ENCODE peak calls at places on chromosome 1, in seven cellular contexts. W, R, X, V, C, E and A are unnamed samples.

GRCh38 chr1:60425528-60425927 is 352.0 kb upstream of the C1orf87 start:
- DNase-seq in V (no peak), W (no peak), X (no peak), C (no peak), E (peak; percentile 5), R (no peak), A (no peak)

GRCh38 chr1:26784023-26784871 is 3.5 kb upstream of the PIGV start:
- DNase-seq in C (peak; percentile 67), E (peak; percentile 32), R (peak; percentile 21), V (no peak), W (peak; percentile 34), X (peak; percentile 87), A (no peak)

GRCh38 chr1:177170756-177171535 is at the start of gene BRINP2:
- DNase-seq in X (peak; percentile 24), R (peak; percentile 51), C (no peak), V (peak; percentile 19), E (peak; percentile 27), W (peak; percentile 22), A (no peak)

GRCh38 chr1:182671779-182672486 is 12.5 kb downstream of the RGS8 start:
- DNase-seq in X (no peak), R (peak; percentile 41), V (no peak), W (no peak), C (no peak), E (no peak), A (no peak)

GRCh38 chr1:36384542-36385409 is 948 bp downstream of the STK40 start:
- DNase-seq in V (no peak), C (peak; percentile 56), X (peak; percentile 91), W (no peak), R (peak; percentile 41), E (peak; percentile 12), A (peak; percentile 56)

GRCh38 chr1:205014772-205015171 is 28.2 kb upstream of the CNTN2 start:
- DNase-seq in V (no peak), C (no peak), E (no peak), X (no peak), W (no peak), R (no peak), A (no peak)

GRCh38 chr1:92903765-92904164 is 57.5 kb downstream of the DIPK1A start:
- DNase-seq in E (no peak), X (no peak), C (no peak), W (no peak), V (no peak), R (no peak), A (no peak)

GRCh38 chr1:156608036-156608674 is 6.9 kb upstream of the GPATCH4 start:
- DNase-seq in E (peak; percentile 76), W (peak; percentile 45), X (peak; percentile 58), C (peak; percentile 69), V (no peak), R (peak; percentile 77), A (peak; percentile 53)

GRCh38 chr1:232697191-232697590 is 67.3 kb upstream of the SIPA1L2 start:
- DNase-seq in X (peak; percentile 77), E (no peak), C (no peak), V (no peak), R (no peak), W (no peak), A (no peak)

GRCh38 chr1:33903210-33903589 is 39.3 kb downstream of the HMGB4 start:
- DNase-seq in E (peak; percentile 58), W (peak; percentile 57), V (peak; percentile 65), R (no peak), X (no peak), C (no peak), A (no peak)

GRCh38 chr1:151222130-151222529 is 23.8 kb downstream of the PIP5K1A start:
- DNase-seq in X (no peak), V (no peak), E (peak; percentile 32), R (no peak), C (no peak), W (no peak), A (no peak)

GRCh38 chr1:212970085-212970484 is 19.7 kb downstream of the VASH2 start:
- DNase-seq in R (no peak), W (no peak), X (no peak), V (no peak), C (no peak), E (no peak), A (peak; percentile 31)

GRCh38 chr1:232805269-232806070 is at the start of gene MAP10:
- DNase-seq in W (peak; percentile 61), C (peak; percentile 61), E (peak; percentile 74), R (peak; percentile 90), V (peak; percentile 28), X (peak; percentile 75), A (peak; percentile 29)

GRCh38 chr1:32031578-32032286 is 18.1 kb downstream of the KHDRBS1 start:
- DNase-seq in X (no peak), C (no peak), V (peak; percentile 19), R (no peak), W (peak; percentile 71), E (peak; percentile 80), A (no peak)

GRCh38 chr1:232207089-232207723 is 422.7 kb downstream of the SIPA1L2 start:
- DNase-seq in C (no peak), X (no peak), W (no peak), E (no peak), V (no peak), R (no peak), A (no peak)

GRCh38 chr1:16009030-16009460 is 5.0 kb downstream of the SRARP start:
- DNase-seq in W (peak; percentile 30), R (peak; percentile 77), V (no peak), X (peak; percentile 82), C (peak; percentile 88), E (peak; percentile 58), A (peak; percentile 73)

GRCh38 chr1:161068306-161069200 is 1.1 kb downstream of the ARHGAP30 start:
- DNase-seq in X (peak; percentile 67), V (no peak), R (no peak), W (no peak), E (no peak), C (no peak), A (peak; percentile 89)

GRCh38 chr1:82366694-82367093 is 566.0 kb downstream of the ADGRL2 start:
- DNase-seq in C (no peak), X (no peak), V (no peak), W (peak; percentile 25), E (no peak), R (no peak), A (no peak)

GRCh38 chr1:108590947-108591346 is 31.0 kb downstream of the EEIG2 start:
- DNase-seq in R (no peak), E (peak; percentile 98), V (peak; percentile 73), X (no peak), W (peak; percentile 97), C (peak; percentile 22), A (no peak)

GRCh38 chr1:114270255-114271117 is 116.8 kb upstream of the SYT6 start:
- DNase-seq in C (no peak), E (no peak), W (peak; percentile 10), V (no peak), R (peak; percentile 22), X (no peak), A (no peak)

GRCh38 chr1:172775598-172776570 is 117.0 kb downstream of the FASLG start:
- DNase-seq in E (peak; percentile 42), R (no peak), C (no peak), W (no peak), V (no peak), X (no peak), A (no peak)

GRCh38 chr1:172781513-172782140 is 122.7 kb downstream of the FASLG start:
- DNase-seq in C (no peak), E (no peak), V (no peak), X (no peak), R (no peak), W (no peak), A (no peak)

GRCh38 chr1:172779501-172779900 is 120.6 kb downstream of the FASLG start:
- DNase-seq in R (no peak), E (peak; percentile 33), W (no peak), X (no peak), V (no peak), C (no peak), A (no peak)

GRCh38 chr1:172777767-172778166 is 118.9 kb downstream of the FASLG start:
- DNase-seq in E (no peak), V (no peak), X (no peak), R (no peak), C (no peak), W (no peak), A (no peak)

DNA sequence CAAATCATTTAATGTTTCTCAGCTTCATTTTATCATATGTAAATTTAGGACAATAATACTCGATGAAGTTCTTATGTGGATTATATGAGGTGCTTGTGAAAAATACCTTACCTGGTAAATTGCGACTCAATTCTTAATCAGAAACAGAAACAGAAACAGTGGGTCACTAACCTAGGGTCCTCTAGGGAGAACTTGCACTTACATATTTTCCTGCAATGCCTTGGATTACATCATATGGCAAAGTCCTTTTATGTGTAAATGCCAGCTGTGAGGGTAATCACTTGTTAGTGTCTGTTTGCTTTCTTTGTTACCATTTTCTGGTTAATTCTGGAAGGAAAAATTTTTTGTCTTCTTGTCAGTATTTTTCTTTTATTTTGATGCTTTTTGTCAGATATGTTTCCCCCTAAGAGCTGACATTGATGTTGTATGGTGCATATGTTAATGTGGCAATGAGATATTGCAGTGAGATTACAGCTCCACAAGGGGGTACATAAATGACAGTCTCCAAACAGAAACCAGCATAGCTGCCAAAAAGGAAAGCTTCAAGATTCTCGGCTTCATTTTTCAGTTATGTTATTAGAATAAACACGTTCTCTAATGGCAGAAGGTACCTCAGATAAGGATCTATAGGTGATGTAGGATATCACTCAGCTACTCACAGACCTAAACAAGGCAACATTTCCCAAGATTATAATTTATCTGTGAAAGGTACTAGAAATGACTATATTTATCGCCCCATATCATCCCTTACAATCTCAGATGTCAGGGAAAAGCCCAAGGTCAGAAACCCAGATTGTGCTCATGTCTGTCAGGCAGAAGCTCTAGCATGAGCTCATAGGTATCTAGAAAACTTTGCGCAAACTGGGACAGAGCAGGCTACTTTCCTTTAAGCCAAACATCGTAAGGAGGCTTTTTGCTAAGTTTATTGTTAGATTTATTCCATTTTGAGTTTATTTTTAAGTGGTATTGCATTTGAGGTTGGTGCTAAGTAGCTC is 119.9 kb downstream of the FASLG start:
- DNase-seq in X (no peak), E (peak; percentile 16), R (no peak), C (no peak), V (no peak), W (no peak), A (no peak)
- TF ChIP-seq CTCF in X (no peak), E (peak; percentile 40), R (peak; percentile 48), C (no peak), V (no peak), W (no peak), A (no peak)

GRCh38 chr1:166167395-166167922 is 658 bp upstream of the FAM78B start:
- DNase-seq in E (no peak), W (no peak), X (no peak), V (no peak), R (no peak), C (no peak), A (no peak)
- H3K4me3 ChIP-seq in E (peak overlapping the region; percentile 59), W (peak overlapping the region; percentile 58), X (peak overlapping the region; percentile 37), V (peak overlapping the region; percentile 42), R (peak overlapping the region; percentile 67), C (peak overlapping the region; percentile 79), A (peak overlapping the region; percentile 62)

DNA sequence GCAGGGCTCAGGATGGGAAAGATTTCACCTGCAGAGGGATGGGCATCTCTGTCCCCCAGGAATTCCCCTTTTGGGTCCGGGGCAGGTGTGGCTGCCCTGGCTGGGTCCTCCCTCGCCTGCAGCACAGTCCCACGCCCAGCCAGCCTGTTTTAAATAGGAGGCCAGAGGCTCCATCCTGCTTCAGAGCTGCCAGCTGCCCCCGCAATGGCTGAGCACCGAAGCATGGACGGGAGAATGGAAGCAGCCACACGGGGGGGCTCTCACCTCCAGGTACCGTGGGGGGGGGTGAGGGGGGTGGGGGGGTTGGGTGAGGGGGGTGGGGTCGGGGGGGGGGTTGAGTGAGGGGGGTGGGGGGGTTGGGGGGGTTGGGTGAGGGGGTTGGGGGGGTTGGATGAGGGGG is 3.6 kb downstream of the SCNN1D start:
- DNase-seq in V (no peak), X (no peak), E (no peak), C (no peak), R (peak; percentile 64), W (no peak), A (no peak)
- TF ChIP-seq CTCF in V (peak; percentile 19), X (no peak), E (no peak), C (no peak), R (no peak), W (no peak), A (no peak)

GRCh38 chr1:159678924-159679323 is 35.5 kb downstream of the CRP start:
- DNase-seq in V (no peak), W (no peak), E (no peak), C (no peak), X (no peak), R (no peak), A (no peak)
- H3K4me3 ChIP-seq in V (no peak overlapping the region), W (no peak overlapping the region), E (no peak overlapping the region), C (no peak overlapping the region), X (no peak overlapping the region), R (no peak overlapping the region), A (no peak overlapping the region)